ENCODE peak calls at places on chromosomes 1 and 21, in eight cellular contexts. One of them, this sample, is unnamed.

GRCh38 chr1:45490121-45490622 is 791 bp downstream of the TESK2 start:
- DNase-seq in CD8-positive, alpha-beta T cell: no peak
- DNase-seq in A549: no peak
- DNase-seq in nephron progenitor cell: no peak
- DNase-seq in OCI-LY7: no peak
- DNase-seq in AG09319: no peak
- DNase-seq in neural progenitor cell: no peak
- DNase-seq in brain microvascular endothelial cell: no peak
- DNase-seq in this sample: no peak

GRCh38 chr21:41611441-41611840 is 103.5 kb upstream of the TMPRSS2 start:
- DNase-seq in CD8-positive, alpha-beta T cell: no peak
- DNase-seq in A549: no peak
- DNase-seq in nephron progenitor cell: no peak
- DNase-seq in OCI-LY7: no peak
- DNase-seq in AG09319: no peak
- DNase-seq in neural progenitor cell: no peak
- DNase-seq in brain microvascular endothelial cell: no peak
- DNase-seq in this sample: no peak

GRCh38 chr21:35198004-35198403 is 148.9 kb upstream of the RUNX1 start:
- DNase-seq in CD8-positive, alpha-beta T cell: no peak
- DNase-seq in A549: peak
- DNase-seq in nephron progenitor cell: no peak
- DNase-seq in OCI-LY7: no peak
- DNase-seq in AG09319: peak
- DNase-seq in neural progenitor cell: no peak
- DNase-seq in brain microvascular endothelial cell: peak
- DNase-seq in this sample: peak

GRCh38 chr1:63635681-63636080 is 42.5 kb downstream of the PGM1 start:
- DNase-seq in CD8-positive, alpha-beta T cell: no peak
- DNase-seq in A549: no peak
- DNase-seq in nephron progenitor cell: no peak
- DNase-seq in OCI-LY7: no peak
- DNase-seq in AG09319: peak
- DNase-seq in neural progenitor cell: no peak
- DNase-seq in brain microvascular endothelial cell: peak
- DNase-seq in this sample: no peak

GRCh38 chr1:201708085-201708512 is 120.9 kb upstream of the IPO9 start:
- DNase-seq in CD8-positive, alpha-beta T cell: no peak
- DNase-seq in A549: no peak
- DNase-seq in nephron progenitor cell: no peak
- DNase-seq in OCI-LY7: no peak
- DNase-seq in AG09319: peak
- DNase-seq in neural progenitor cell: no peak
- DNase-seq in brain microvascular endothelial cell: no peak
- DNase-seq in this sample: no peak

GRCh38 chr21:36235058-36235582 is 78.5 kb downstream of the DOP1B start:
- DNase-seq in CD8-positive, alpha-beta T cell: no peak
- DNase-seq in A549: no peak
- DNase-seq in nephron progenitor cell: no peak
- DNase-seq in OCI-LY7: no peak
- DNase-seq in AG09319: no peak
- DNase-seq in neural progenitor cell: peak
- DNase-seq in brain microvascular endothelial cell: no peak
- DNase-seq in this sample: peak

GRCh38 chr1:161910516-161911077 is 113.1 kb downstream of the OLFML2B start:
- DNase-seq in CD8-positive, alpha-beta T cell: no peak
- DNase-seq in A549: no peak
- DNase-seq in nephron progenitor cell: no peak
- DNase-seq in OCI-LY7: no peak
- DNase-seq in AG09319: no peak
- DNase-seq in neural progenitor cell: no peak
- DNase-seq in brain microvascular endothelial cell: no peak
- DNase-seq in this sample: no peak

GRCh38 chr1:78527706-78528105 is 36.9 kb downstream of the PTGFR start:
- DNase-seq in CD8-positive, alpha-beta T cell: no peak
- DNase-seq in A549: no peak
- DNase-seq in nephron progenitor cell: no peak
- DNase-seq in OCI-LY7: no peak
- DNase-seq in AG09319: no peak
- DNase-seq in neural progenitor cell: no peak
- DNase-seq in brain microvascular endothelial cell: no peak
- DNase-seq in this sample: no peak

GRCh38 chr1:11826946-11827345 is 20.6 kb downstream of the NPPA start:
- DNase-seq in CD8-positive, alpha-beta T cell: no peak
- DNase-seq in A549: no peak
- DNase-seq in nephron progenitor cell: no peak
- DNase-seq in OCI-LY7: no peak
- DNase-seq in AG09319: no peak
- DNase-seq in neural progenitor cell: no peak
- DNase-seq in brain microvascular endothelial cell: no peak
- DNase-seq in this sample: no peak

GRCh38 chr1:203290261-203291089 is 14.8 kb upstream of the BTG2 start:
- DNase-seq in CD8-positive, alpha-beta T cell: peak
- DNase-seq in A549: no peak
- DNase-seq in nephron progenitor cell: peak
- DNase-seq in OCI-LY7: peak
- DNase-seq in AG09319: no peak
- DNase-seq in neural progenitor cell: peak
- DNase-seq in brain microvascular endothelial cell: peak
- DNase-seq in this sample: peak

GRCh38 chr1:239566074-239566473 is 179.7 kb downstream of the CHRM3 start:
- DNase-seq in CD8-positive, alpha-beta T cell: no peak
- DNase-seq in A549: no peak
- DNase-seq in nephron progenitor cell: no peak
- DNase-seq in OCI-LY7: no peak
- DNase-seq in AG09319: no peak
- DNase-seq in neural progenitor cell: no peak
- DNase-seq in brain microvascular endothelial cell: no peak
- DNase-seq in this sample: no peak

GRCh38 chr1:213087911-213088310 is 36.9 kb downstream of the RPS6KC1 start:
- DNase-seq in CD8-positive, alpha-beta T cell: no peak
- DNase-seq in A549: no peak
- DNase-seq in nephron progenitor cell: no peak
- DNase-seq in OCI-LY7: no peak
- DNase-seq in AG09319: no peak
- DNase-seq in neural progenitor cell: no peak
- DNase-seq in brain microvascular endothelial cell: no peak
- DNase-seq in this sample: no peak

GRCh38 chr1:180277476-180278192 is 47.6 kb downstream of the LHX4 start:
- DNase-seq in CD8-positive, alpha-beta T cell: no peak
- DNase-seq in A549: no peak
- DNase-seq in nephron progenitor cell: no peak
- DNase-seq in OCI-LY7: no peak
- DNase-seq in AG09319: no peak
- DNase-seq in neural progenitor cell: no peak
- DNase-seq in brain microvascular endothelial cell: no peak
- DNase-seq in this sample: no peak

GRCh38 chr1:145994391-145995120 is 1.8 kb downstream of the TXNIP start:
- DNase-seq in CD8-positive, alpha-beta T cell: no peak
- DNase-seq in A549: no peak
- DNase-seq in nephron progenitor cell: no peak
- DNase-seq in OCI-LY7: no peak
- DNase-seq in AG09319: no peak
- DNase-seq in neural progenitor cell: no peak
- DNase-seq in brain microvascular endothelial cell: no peak
- DNase-seq in this sample: no peak

GRCh38 chr1:8705104-8705503 is 112.3 kb downstream of the RERE start:
- DNase-seq in CD8-positive, alpha-beta T cell: no peak
- DNase-seq in A549: no peak
- DNase-seq in nephron progenitor cell: no peak
- DNase-seq in OCI-LY7: no peak
- DNase-seq in AG09319: no peak
- DNase-seq in neural progenitor cell: no peak
- DNase-seq in brain microvascular endothelial cell: no peak
- DNase-seq in this sample: no peak

GRCh38 chr1:94922756-94923465 is 4.0 kb downstream of the CNN3 start:
- DNase-seq in CD8-positive, alpha-beta T cell: no peak
- DNase-seq in A549: no peak
- DNase-seq in nephron progenitor cell: no peak
- DNase-seq in OCI-LY7: no peak
- DNase-seq in AG09319: no peak
- DNase-seq in neural progenitor cell: peak
- DNase-seq in brain microvascular endothelial cell: no peak
- DNase-seq in this sample: no peak

GRCh38 chr1:47995306-47996050 is 1.7 kb downstream of the TRABD2B start:
- DNase-seq in CD8-positive, alpha-beta T cell: no peak
- DNase-seq in A549: no peak
- DNase-seq in nephron progenitor cell: no peak
- DNase-seq in OCI-LY7: no peak
- DNase-seq in AG09319: no peak
- DNase-seq in neural progenitor cell: no peak
- DNase-seq in brain microvascular endothelial cell: no peak
- DNase-seq in this sample: no peak

DNA sequence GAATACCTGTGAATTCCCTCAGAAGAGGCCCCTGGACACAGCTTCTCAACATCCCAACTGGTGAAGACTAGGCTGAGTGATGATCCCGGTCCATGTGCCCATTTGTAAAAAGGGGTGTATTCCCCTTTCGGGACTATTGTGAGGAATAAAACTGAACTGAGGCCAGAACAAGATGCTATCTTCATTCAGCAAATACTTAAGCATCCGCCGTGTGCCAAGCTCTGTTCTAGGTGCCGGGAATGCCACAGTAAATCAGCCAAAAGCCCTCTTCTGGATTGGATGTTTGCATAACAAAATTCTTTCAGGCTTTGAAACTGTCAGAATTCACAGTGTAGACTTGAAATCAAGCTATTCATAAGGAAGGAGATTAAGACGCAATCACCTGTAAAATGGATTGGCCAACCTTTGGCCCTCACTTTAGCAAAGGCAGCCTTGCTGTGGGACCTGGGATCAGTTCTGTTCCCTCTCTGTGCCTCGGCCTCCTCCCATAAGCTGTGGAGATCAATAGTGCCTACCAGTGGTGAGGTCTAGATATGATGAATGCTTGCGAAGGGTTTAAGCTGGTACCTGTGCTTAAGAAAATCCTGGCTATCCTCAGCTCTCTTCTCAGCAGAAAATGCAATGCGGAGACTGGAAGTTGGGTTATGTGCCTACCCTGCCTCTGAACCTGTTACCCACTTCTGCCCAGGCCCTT is 1.8 kb downstream of the ALPL start:
- DNase-seq in CD8-positive, alpha-beta T cell: no peak
- DNase-seq in A549: no peak
- DNase-seq in nephron progenitor cell: no peak
- DNase-seq in OCI-LY7: no peak
- DNase-seq in AG09319: no peak
- DNase-seq in neural progenitor cell: no peak
- DNase-seq in brain microvascular endothelial cell: no peak
- DNase-seq in this sample: no peak
- TF ChIP-seq CTCF in CD8-positive, alpha-beta T cell: no peak
- TF ChIP-seq CTCF in A549: no peak
- TF ChIP-seq CTCF in nephron progenitor cell: no peak
- TF ChIP-seq CTCF in OCI-LY7: peak
- TF ChIP-seq CTCF in AG09319: no peak
- TF ChIP-seq CTCF in neural progenitor cell: peak
- TF ChIP-seq CTCF in brain microvascular endothelial cell: peak
- TF ChIP-seq CTCF in this sample: no peak

GRCh38 chr1:81550753-81551152 is 250.0 kb upstream of the ADGRL2 start:
- DNase-seq in CD8-positive, alpha-beta T cell: no peak
- DNase-seq in A549: no peak
- DNase-seq in nephron progenitor cell: no peak
- DNase-seq in OCI-LY7: no peak
- DNase-seq in AG09319: no peak
- DNase-seq in neural progenitor cell: no peak
- DNase-seq in brain microvascular endothelial cell: no peak
- DNase-seq in this sample: peak

GRCh38 chr1:81547912-81548303 is 252.8 kb upstream of the ADGRL2 start:
- DNase-seq in CD8-positive, alpha-beta T cell: no peak
- DNase-seq in A549: no peak
- DNase-seq in nephron progenitor cell: no peak
- DNase-seq in OCI-LY7: no peak
- DNase-seq in AG09319: no peak
- DNase-seq in neural progenitor cell: no peak
- DNase-seq in brain microvascular endothelial cell: no peak
- DNase-seq in this sample: no peak

GRCh38 chr1:81547261-81547911 is 253.3 kb upstream of the ADGRL2 start:
- DNase-seq in CD8-positive, alpha-beta T cell: no peak
- DNase-seq in A549: no peak
- DNase-seq in nephron progenitor cell: no peak
- DNase-seq in OCI-LY7: no peak
- DNase-seq in AG09319: no peak
- DNase-seq in neural progenitor cell: peak
- DNase-seq in brain microvascular endothelial cell: no peak
- DNase-seq in this sample: no peak

GRCh38 chr1:81548918-81549587 is 251.7 kb upstream of the ADGRL2 start:
- DNase-seq in CD8-positive, alpha-beta T cell: no peak
- DNase-seq in A549: no peak
- DNase-seq in nephron progenitor cell: no peak
- DNase-seq in OCI-LY7: no peak
- DNase-seq in AG09319: no peak
- DNase-seq in neural progenitor cell: no peak
- DNase-seq in brain microvascular endothelial cell: no peak
- DNase-seq in this sample: no peak

DNA sequence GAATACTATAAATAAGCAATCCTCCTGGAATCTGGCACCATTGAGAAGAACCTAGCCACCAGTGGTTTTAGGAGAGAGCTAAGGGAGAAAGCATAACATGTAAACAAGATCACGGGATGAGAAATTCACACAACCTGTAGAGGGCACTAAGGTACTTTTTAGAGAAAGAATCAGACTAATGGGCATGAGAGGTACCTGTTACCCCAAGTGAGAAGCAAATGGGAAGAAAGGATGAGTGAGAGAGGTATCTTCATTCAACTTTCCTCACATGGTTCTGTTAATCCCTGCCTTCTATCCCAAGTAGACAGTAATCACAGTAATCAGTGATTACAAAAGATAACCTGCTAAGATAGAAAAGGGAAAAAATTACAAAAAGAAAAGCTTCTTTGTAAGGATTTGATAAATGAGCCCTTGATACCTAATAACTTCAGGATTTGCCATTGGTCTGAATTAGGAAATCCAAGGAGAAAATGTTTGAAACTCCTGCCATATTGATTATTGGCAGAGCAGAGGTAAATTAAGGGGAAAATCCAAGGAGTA is 251.1 kb upstream of the ADGRL2 start:
- DNase-seq in CD8-positive, alpha-beta T cell: no peak
- DNase-seq in A549: peak
- DNase-seq in nephron progenitor cell: no peak
- DNase-seq in OCI-LY7: peak
- DNase-seq in AG09319: peak
- DNase-seq in neural progenitor cell: peak
- DNase-seq in brain microvascular endothelial cell: peak
- DNase-seq in this sample: peak
- TF ChIP-seq CTCF in CD8-positive, alpha-beta T cell: no peak
- TF ChIP-seq CTCF in A549: peak
- TF ChIP-seq CTCF in nephron progenitor cell: peak
- TF ChIP-seq CTCF in OCI-LY7: peak
- TF ChIP-seq CTCF in AG09319: peak
- TF ChIP-seq CTCF in neural progenitor cell: peak
- TF ChIP-seq CTCF in brain microvascular endothelial cell: peak
- TF ChIP-seq CTCF in this sample: peak

GRCh38 chr1:155308493-155309422 is at the start of gene FDPS:
- DNase-seq in CD8-positive, alpha-beta T cell: peak
- DNase-seq in A549: peak
- DNase-seq in nephron progenitor cell: peak
- DNase-seq in OCI-LY7: peak
- DNase-seq in AG09319: peak
- DNase-seq in neural progenitor cell: peak
- DNase-seq in brain microvascular endothelial cell: peak
- DNase-seq in this sample: peak
- TF ChIP-seq CTCF in CD8-positive, alpha-beta T cell: no peak
- TF ChIP-seq CTCF in A549: no peak
- TF ChIP-seq CTCF in nephron progenitor cell: no peak
- TF ChIP-seq CTCF in OCI-LY7: no peak
- TF ChIP-seq CTCF in AG09319: no peak
- TF ChIP-seq CTCF in neural progenitor cell: no peak
- TF ChIP-seq CTCF in brain microvascular endothelial cell: no peak
- TF ChIP-seq CTCF in this sample: no peak

GRCh38 chr1:229714964-229715603 is 89.0 kb downstream of the URB2 start:
- DNase-seq in CD8-positive, alpha-beta T cell: no peak
- DNase-seq in A549: peak
- DNase-seq in nephron progenitor cell: peak
- DNase-seq in OCI-LY7: peak
- DNase-seq in AG09319: no peak
- DNase-seq in neural progenitor cell: peak
- DNase-seq in brain microvascular endothelial cell: no peak
- DNase-seq in this sample: peak
- TF ChIP-seq CTCF in CD8-positive, alpha-beta T cell: peak
- TF ChIP-seq CTCF in A549: peak
- TF ChIP-seq CTCF in nephron progenitor cell: no peak
- TF ChIP-seq CTCF in OCI-LY7: peak
- TF ChIP-seq CTCF in AG09319: peak
- TF ChIP-seq CTCF in neural progenitor cell: peak
- TF ChIP-seq CTCF in brain microvascular endothelial cell: peak
- TF ChIP-seq CTCF in this sample: peak